ENCODE peak calls at places on chromosomes 13 and 19, in seven cellular contexts. B, Z, F, M, N, I and K are unnamed samples.

GRCh38 chr19:54231077-54231931 is 8.5 kb upstream of the LILRB3 start:
- DNase-seq in I (peak; percentile 81), F (peak; percentile 80), Z (peak; percentile 88), B (no peak), N (peak; percentile 56), M (peak; percentile 92), K (no peak)

GRCh38 chr13:49435992-49436391 is 7.9 kb downstream of the CAB39L start:
- DNase-seq in I (no peak), M (no peak), F (no peak), Z (no peak), N (no peak), B (no peak), K (no peak)

GRCh38 chr19:51681286-51681956 is 11.7 kb upstream of the SPACA6 start:
- DNase-seq in F (no peak), Z (no peak), I (no peak), B (no peak), M (no peak), N (no peak), K (no peak)

GRCh38 chr19:19137556-19138109 is 645 bp downstream of the TMEM161A start:
- DNase-seq in N (no peak), M (peak; percentile 28), B (no peak), I (no peak), F (no peak), Z (peak; percentile 54), K (no peak)

GRCh38 chr19:46950526-46951235 is 69.0 kb upstream of the NPAS1 start:
- DNase-seq in M (no peak), Z (no peak), N (no peak), F (no peak), B (no peak), I (no peak), K (no peak)

GRCh38 chr19:3095375-3096191 is 1.4 kb downstream of the GNA11 start:
- DNase-seq in F (peak; percentile 62), Z (no peak), I (no peak), N (peak; percentile 44), B (no peak), M (no peak), K (no peak)

GRCh38 chr13:26482451-26483197 is 74.9 kb upstream of the WASF3 start:
- DNase-seq in M (peak; percentile 68), I (peak; percentile 76), N (peak; percentile 47), B (peak; percentile 23), Z (peak; percentile 81), F (peak; percentile 61), K (peak; percentile 33)

GRCh38 chr13:107203146-107203847 is 635.4 kb upstream of the ARGLU1 start:
- DNase-seq in N (peak; percentile 19), Z (peak; percentile 38), F (peak; percentile 63), I (no peak), B (no peak), M (peak; percentile 6), K (no peak)

GRCh38 chr13:41610426-41610825 is 153.1 kb downstream of the RGCC start:
- DNase-seq in Z (no peak), B (no peak), I (no peak), F (peak; percentile 66), M (no peak), N (no peak), K (no peak)

GRCh38 chr13:26561636-26562537 is 4.4 kb downstream of the WASF3 start:
- DNase-seq in M (no peak), N (no peak), B (no peak), I (no peak), Z (peak; percentile 51), F (peak; percentile 35), K (no peak)

GRCh38 chr19:17579523-17580244 is 24.2 kb downstream of the COLGALT1 start:
- DNase-seq in Z (peak; percentile 92), I (peak; percentile 90), M (peak; percentile 87), F (no peak), N (peak; percentile 87), B (no peak), K (peak; percentile 96)

GRCh38 chr19:54452626-54453025 is 3.6 kb downstream of the LENG8 start:
- DNase-seq in N (no peak), Z (no peak), I (no peak), F (no peak), B (no peak), M (no peak), K (no peak)

GRCh38 chr19:9869008-9869617 is 34.0 kb downstream of the PIN1 start:
- DNase-seq in B (no peak), N (no peak), I (no peak), M (no peak), Z (no peak), F (no peak), K (no peak)

GRCh38 chr13:20700288-20700687 is 3.2 kb upstream of the IL17D start:
- DNase-seq in B (no peak), I (no peak), M (no peak), Z (no peak), F (no peak), N (no peak), K (no peak)

GRCh38 chr13:39612023-39612637 is 9.1 kb upstream of the LHFPL6 start:
- DNase-seq in N (no peak), F (peak; percentile 58), Z (peak; percentile 44), B (no peak), M (peak; percentile 20), I (peak; percentile 46), K (no peak)

GRCh38 chr13:75079226-75079625 is 402.7 kb downstream of the TBC1D4 start:
- DNase-seq in F (no peak), I (no peak), M (no peak), Z (no peak), N (no peak), B (no peak), K (no peak)

GRCh38 chr19:14167013-14167593 is 30.7 kb upstream of the ASF1B start:
- DNase-seq in Z (no peak), F (no peak), B (no peak), N (no peak), I (no peak), M (no peak), K (no peak)

GRCh38 chr19:14530005-14530348 is 583 bp downstream of the TECR start:
- DNase-seq in I (no peak), B (no peak), M (no peak), Z (no peak), F (no peak), N (no peak), K (no peak)

GRCh38 chr13:113184568-113185440 is 23.7 kb downstream of the PCID2 start:
- DNase-seq in M (no peak), I (no peak), F (no peak), B (no peak), Z (no peak), N (no peak), K (no peak)

GRCh38 chr13:96632536-96633320 is 361.5 kb downstream of the OXGR1 start:
- DNase-seq in B (no peak), I (no peak), F (no peak), N (no peak), Z (no peak), M (no peak), K (no peak)

GRCh38 chr13:50072676-50073075 is 57.4 kb downstream of the KCNRG start:
- DNase-seq in F (no peak), M (no peak), B (no peak), Z (no peak), N (no peak), I (no peak), K (no peak)

GRCh38 chr19:18310118-18310909 is 12.6 kb downstream of the LSM4 start:
- DNase-seq in F (no peak), N (no peak), Z (no peak), I (no peak), M (peak; percentile 10), B (no peak), K (no peak)

GRCh38 chr19:39792999-39793546 is 14.4 kb downstream of the LEUTX start:
- DNase-seq in F (peak; percentile 54), Z (peak; percentile 80), I (peak; percentile 65), N (peak; percentile 25), B (peak; percentile 40), M (peak; percentile 96), K (peak; percentile 74)

GRCh38 chr19:42132851-42133528 is 744 bp upstream of the POU2F2 start:
- DNase-seq in Z (peak; percentile 96), I (peak; percentile 13), M (peak; percentile 97), N (peak; percentile 70), B (peak; percentile 33), F (peak; percentile 10), K (peak; percentile 61)
- TF ChIP-seq JUND in Z (no peak), I (no peak), M (peak; percentile 24), N (peak; percentile 17), B (no peak), F (no peak), K (no peak)

GRCh38 chr13:99985886-99986527 is 4.4 kb downstream of the ZIC2 start:
- DNase-seq in Z (peak; percentile 26), I (no peak), M (no peak), N (no peak), F (no peak), B (no peak), K (no peak)
- TF ChIP-seq JUND in Z (no peak), I (no peak), M (no peak), N (no peak), F (no peak), B (no peak), K (no peak)

DNA sequence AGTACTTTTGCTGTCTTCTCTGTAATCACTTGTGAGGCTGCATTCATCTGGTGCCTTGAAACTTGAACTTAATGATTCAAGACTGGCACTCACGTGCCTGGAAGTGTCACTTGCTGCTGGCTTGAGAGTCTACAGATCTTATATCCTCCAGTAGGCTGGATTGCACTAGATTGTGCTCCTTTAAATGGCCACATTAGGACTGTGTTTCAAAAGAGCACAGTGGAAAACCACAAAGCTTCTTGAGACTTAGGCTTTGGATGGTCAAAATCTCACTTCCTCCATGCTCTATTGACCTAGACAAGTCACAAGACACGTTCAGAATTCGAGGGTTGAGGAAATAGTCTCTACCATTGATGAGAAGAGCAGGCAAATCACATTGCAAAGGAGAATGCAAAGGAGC is 1278.8 kb upstream of the MIR17HG start:
- DNase-seq in N (no peak), M (no peak), B (no peak), I (no peak), F (no peak), Z (no peak), K (no peak)
- TF ChIP-seq JUND in N (no peak), M (no peak), B (no peak), I (no peak), F (no peak), Z (no peak), K (no peak)

GRCh38 chr13:97848886-97849285 is 104.6 kb upstream of the IPO5 start:
- DNase-seq in N (no peak), I (no peak), F (no peak), Z (no peak), M (no peak), B (no peak), K (no peak)

GRCh38 chr13:97852181-97852874 is 101.1 kb upstream of the IPO5 start:
- DNase-seq in I (no peak), Z (no peak), F (no peak), M (no peak), B (no peak), N (no peak), K (no peak)

GRCh38 chr13:97853550-97853949 is 99.9 kb upstream of the IPO5 start:
- DNase-seq in F (no peak), N (no peak), B (no peak), M (no peak), Z (no peak), I (no peak), K (no peak)

GRCh38 chr13:97851269-97851668 is 102.2 kb upstream of the IPO5 start:
- DNase-seq in Z (no peak), B (no peak), M (no peak), N (no peak), F (no peak), I (no peak), K (no peak)

DNA sequence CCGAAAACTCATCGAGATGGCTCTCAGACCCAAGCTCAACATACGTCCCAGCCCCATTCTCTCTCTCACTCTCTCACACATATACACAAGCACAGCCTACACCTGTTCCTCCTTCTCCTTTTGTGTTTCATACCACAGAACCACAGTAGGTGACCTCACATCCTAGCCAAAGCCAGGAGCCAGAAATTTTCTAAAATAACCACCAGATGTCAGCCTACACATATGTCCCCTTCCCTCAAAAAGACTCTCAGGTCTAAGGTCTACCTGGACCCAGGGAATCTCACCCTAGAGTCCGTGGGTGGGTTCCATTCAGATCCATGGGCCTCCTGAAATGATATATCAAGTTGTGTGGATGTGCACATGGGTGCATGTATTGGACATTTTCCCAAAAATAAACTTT is 104.2 kb upstream of the IPO5 start:
- DNase-seq in I (peak; percentile 34), M (peak; percentile 16), B (peak; percentile 8), Z (peak; percentile 15), F (peak; percentile 36), N (no peak), K (peak; percentile 69)
- TF ChIP-seq JUND in I (no peak), M (no peak), B (no peak), Z (no peak), F (no peak), N (no peak), K (no peak)